ENCODE peak calls at places on chromosomes 11 and 22, in four cellular contexts. One of them, this sample, is unnamed. For H3K9me3, the result is how much of the 10 kb centered on the place peaks cover.

GRCh38 chr22:26972281-26972680 is 314.9 kb downstream of the MIAT start:
- DNase-seq in colonic mucosa: no peak
- DNase-seq in left lung: no peak
- DNase-seq in thoracic aorta: no peak
- DNase-seq in this sample: no peak

GRCh38 chr11:29300441-29300840 is 716.4 kb downstream of the KCNA4 start:
- DNase-seq in colonic mucosa: no peak
- DNase-seq in left lung: no peak
- DNase-seq in thoracic aorta: no peak
- DNase-seq in this sample: no peak

GRCh38 chr11:9313648-9314290 is 624 bp downstream of the TMEM41B start:
- DNase-seq in colonic mucosa: peak
- DNase-seq in left lung: no peak
- DNase-seq in thoracic aorta: no peak
- DNase-seq in this sample: no peak

GRCh38 chr11:34134765-34135164 is 29.3 kb downstream of the NAT10 start:
- DNase-seq in colonic mucosa: no peak
- DNase-seq in left lung: no peak
- DNase-seq in thoracic aorta: no peak
- DNase-seq in this sample: no peak

GRCh38 chr11:45145083-45145420 is 1.4 kb upstream of the PRDM11 start:
- DNase-seq in colonic mucosa: no peak
- DNase-seq in left lung: no peak
- DNase-seq in thoracic aorta: no peak
- DNase-seq in this sample: no peak

GRCh38 chr11:118838905-118839553 is 44.7 kb upstream of the CXCR5 start:
- DNase-seq in colonic mucosa: no peak
- DNase-seq in left lung: peak
- DNase-seq in thoracic aorta: no peak
- DNase-seq in this sample: no peak

GRCh38 chr22:47333625-47334024 is 571.2 kb downstream of the TBC1D22A start:
- DNase-seq in colonic mucosa: no peak
- DNase-seq in left lung: no peak
- DNase-seq in thoracic aorta: no peak
- DNase-seq in this sample: no peak

GRCh38 chr22:37202001-37202555 is 10.2 kb downstream of the SSTR3 start:
- DNase-seq in colonic mucosa: no peak
- DNase-seq in left lung: peak
- DNase-seq in thoracic aorta: no peak
- DNase-seq in this sample: no peak

GRCh38 chr11:117037279-117037951 is 60.8 kb downstream of the SIK3 start:
- DNase-seq in colonic mucosa: no peak
- DNase-seq in left lung: no peak
- DNase-seq in thoracic aorta: no peak
- DNase-seq in this sample: no peak

GRCh38 chr11:67022961-67023956 is at the start of gene SYT12:
- DNase-seq in colonic mucosa: no peak
- DNase-seq in left lung: no peak
- DNase-seq in thoracic aorta: no peak
- DNase-seq in this sample: no peak

GRCh38 chr11:123547180-123547579 is 107.2 kb downstream of the SCN3B start:
- DNase-seq in colonic mucosa: no peak
- DNase-seq in left lung: no peak
- DNase-seq in thoracic aorta: no peak
- DNase-seq in this sample: no peak

GRCh38 chr11:77020751-77021150 is 13.4 kb upstream of the B3GNT6 start:
- DNase-seq in colonic mucosa: no peak
- DNase-seq in left lung: no peak
- DNase-seq in thoracic aorta: no peak
- DNase-seq in this sample: no peak

GRCh38 chr22:19518568-19519030 is 5.6 kb downstream of the CLDN5 start:
- DNase-seq in colonic mucosa: no peak
- DNase-seq in left lung: no peak
- DNase-seq in thoracic aorta: no peak
- DNase-seq in this sample: no peak

GRCh38 chr11:74937696-74938475 is 11.0 kb downstream of the XRRA1 start:
- DNase-seq in colonic mucosa: no peak
- DNase-seq in left lung: no peak
- DNase-seq in thoracic aorta: no peak
- DNase-seq in this sample: no peak

GRCh38 chr22:47369020-47369419 is 606.6 kb downstream of the TBC1D22A start:
- DNase-seq in colonic mucosa: peak
- DNase-seq in left lung: peak
- DNase-seq in thoracic aorta: no peak
- DNase-seq in this sample: no peak

GRCh38 chr11:2312232-2313042 is 10.6 kb downstream of the TSPAN32 start:
- DNase-seq in colonic mucosa: no peak
- DNase-seq in left lung: peak
- DNase-seq in thoracic aorta: no peak
- DNase-seq in this sample: peak

GRCh38 chr11:111913031-111913861 is 712 bp downstream of the HSPB2 start:
- DNase-seq in colonic mucosa: no peak
- DNase-seq in left lung: no peak
- DNase-seq in thoracic aorta: no peak
- DNase-seq in this sample: peak

DNA sequence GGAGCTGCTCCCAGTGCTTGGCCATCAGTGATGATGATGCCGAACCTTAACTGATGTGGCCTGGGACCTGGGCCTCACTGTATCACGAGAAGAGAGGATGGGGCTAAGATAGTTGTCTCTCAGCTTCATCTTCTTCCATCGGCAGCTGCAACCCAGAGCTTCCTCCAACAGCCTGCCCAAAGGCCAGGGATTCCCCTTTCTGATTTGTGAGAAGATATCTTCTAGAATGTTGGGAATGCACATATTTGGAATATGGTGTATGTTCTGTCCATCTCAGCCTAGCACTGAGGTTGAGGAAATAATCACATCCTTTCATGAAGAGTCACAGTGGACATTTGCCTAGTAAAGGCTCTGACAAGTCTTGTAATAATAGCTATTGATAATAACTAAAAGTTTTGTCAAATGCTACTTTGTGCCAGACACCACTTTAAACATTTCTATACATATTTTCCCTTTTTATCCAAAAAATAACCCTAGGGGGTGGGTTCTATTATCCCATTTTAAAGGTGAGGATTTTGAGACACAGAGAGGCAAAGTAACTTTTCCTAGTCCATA is 73.1 kb downstream of the COMMD9 start:
- DNase-seq in colonic mucosa: no peak
- DNase-seq in left lung: no peak
- DNase-seq in thoracic aorta: no peak
- DNase-seq in this sample: no peak
- H3K9me3 ChIP-seq in colonic mucosa: under half
- H3K9me3 ChIP-seq in left lung: under half
- H3K9me3 ChIP-seq in thoracic aorta: under half
- H3K9me3 ChIP-seq in this sample: under half

GRCh38 chr22:49284931-49285330 is 542.7 kb downstream of the BRD1 start:
- DNase-seq in colonic mucosa: no peak
- DNase-seq in left lung: no peak
- DNase-seq in thoracic aorta: no peak
- DNase-seq in this sample: no peak
- H3K9me3 ChIP-seq in colonic mucosa: under half
- H3K9me3 ChIP-seq in left lung: under half
- H3K9me3 ChIP-seq in thoracic aorta: under half
- H3K9me3 ChIP-seq in this sample: under half

GRCh38 chr11:91967018-91967715 is 257.5 kb upstream of the FAT3 start:
- DNase-seq in colonic mucosa: no peak
- DNase-seq in left lung: no peak
- DNase-seq in thoracic aorta: no peak
- DNase-seq in this sample: no peak
- H3K9me3 ChIP-seq in colonic mucosa: under half
- H3K9me3 ChIP-seq in left lung: under half
- H3K9me3 ChIP-seq in thoracic aorta: under half
- H3K9me3 ChIP-seq in this sample: under half

GRCh38 chr11:114616516-114616915 is 20.9 kb upstream of the NXPE4 start:
- DNase-seq in colonic mucosa: peak
- DNase-seq in left lung: no peak
- DNase-seq in thoracic aorta: no peak
- DNase-seq in this sample: no peak

GRCh38 chr11:114617157-114618124 is 21.9 kb upstream of the NXPE4 start:
- DNase-seq in colonic mucosa: peak
- DNase-seq in left lung: no peak
- DNase-seq in thoracic aorta: no peak
- DNase-seq in this sample: no peak

GRCh38 chr11:114615448-114616361 is 20.1 kb upstream of the NXPE4 start:
- DNase-seq in colonic mucosa: peak
- DNase-seq in left lung: no peak
- DNase-seq in thoracic aorta: no peak
- DNase-seq in this sample: no peak

GRCh38 chr11:114619659-114620173 is 24.1 kb upstream of the NXPE4 start:
- DNase-seq in colonic mucosa: no peak
- DNase-seq in left lung: no peak
- DNase-seq in thoracic aorta: no peak
- DNase-seq in this sample: no peak

DNA sequence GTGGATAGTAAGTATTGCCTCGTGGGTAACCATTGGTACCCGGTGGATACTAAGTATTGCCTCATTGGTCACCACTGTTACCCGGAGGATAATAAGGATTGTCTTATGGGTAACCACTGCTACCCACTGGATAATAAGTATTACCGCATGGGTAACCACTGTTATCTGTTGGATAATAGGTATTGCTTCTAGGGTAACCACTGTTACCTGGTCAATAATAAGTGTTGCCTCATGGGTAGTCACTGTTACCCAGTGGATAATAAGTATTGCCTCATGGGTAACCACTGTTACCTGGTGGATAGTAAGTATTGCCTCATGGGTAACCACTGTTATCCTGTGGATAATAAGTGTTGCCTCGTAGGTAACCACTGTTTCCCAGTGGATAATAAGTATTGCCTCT is 22.6 kb upstream of the NXPE4 start:
- DNase-seq in colonic mucosa: no peak
- DNase-seq in left lung: no peak
- DNase-seq in thoracic aorta: no peak
- DNase-seq in this sample: no peak
- H3K9me3 ChIP-seq in colonic mucosa: under half
- H3K9me3 ChIP-seq in left lung: under half
- H3K9me3 ChIP-seq in thoracic aorta: under half
- H3K9me3 ChIP-seq in this sample: under half